ENCODE peak calls at places on chromosomes 3 and 15, in seven cellular contexts. One of them, this sample, is unnamed.
A peak's percentile ranks its signal among the peaks of the same experiment; 100 is the strongest.

GRCh38 chr3:44080507-44080906 is 161.2 kb upstream of the TOPAZ1 start:
- DNase-seq in iPS-NIHi11: no peak
- DNase-seq in NCI-H1092 treated with DMSO at 0.1 percent for 48 hours: no peak
- DNase-seq in stimulated activated CD8-positive, alpha-beta memory T cell treated with anti-CD3 and anti-CD28 coated beads, Interleukin-12 subunit alpha, Interleukin-12 subunit beta, amount 100 ng/mL, for 4 hours: no peak
- DNase-seq in stimulated activated naive CD8-positive, alpha-beta T cell treated with anti-CD3 and anti-CD28 coated beads, Interleukin-15, Interleukin-2, amounts not matched to agents 100 U/mL and 50 U/mL, for 24 hours: no peak
- DNase-seq in NCI-H446: no peak
- DNase-seq in B cell: no peak
- DNase-seq in this sample: no peak

GRCh38 chr15:74178326-74179100 is 5.0 kb downstream of the ISLR start:
- DNase-seq in iPS-NIHi11: no peak
- DNase-seq in NCI-H1092 treated with DMSO at 0.1 percent for 48 hours: no peak
- DNase-seq in stimulated activated CD8-positive, alpha-beta memory T cell treated with anti-CD3 and anti-CD28 coated beads, Interleukin-12 subunit alpha, Interleukin-12 subunit beta, amount 100 ng/mL, for 4 hours: no peak
- DNase-seq in stimulated activated naive CD8-positive, alpha-beta T cell treated with anti-CD3 and anti-CD28 coated beads, Interleukin-15, Interleukin-2, amounts not matched to agents 100 U/mL and 50 U/mL, for 24 hours: no peak
- DNase-seq in NCI-H446: no peak
- DNase-seq in B cell: no peak
- DNase-seq in this sample: no peak

GRCh38 chr3:10205461-10206165 is 40.9 kb downstream of the IRAK2 start:
- DNase-seq in iPS-NIHi11: no peak
- DNase-seq in NCI-H1092 treated with DMSO at 0.1 percent for 48 hours: no peak
- DNase-seq in stimulated activated CD8-positive, alpha-beta memory T cell treated with anti-CD3 and anti-CD28 coated beads, Interleukin-12 subunit alpha, Interleukin-12 subunit beta, amount 100 ng/mL, for 4 hours: no peak
- DNase-seq in stimulated activated naive CD8-positive, alpha-beta T cell treated with anti-CD3 and anti-CD28 coated beads, Interleukin-15, Interleukin-2, amounts not matched to agents 100 U/mL and 50 U/mL, for 24 hours: no peak
- DNase-seq in NCI-H446: no peak
- DNase-seq in B cell: no peak
- DNase-seq in this sample: no peak

GRCh38 chr3:87052499-87053260 is 61.7 kb upstream of the VGLL3 start:
- DNase-seq in iPS-NIHi11: no peak
- DNase-seq in NCI-H1092 treated with DMSO at 0.1 percent for 48 hours: no peak
- DNase-seq in stimulated activated CD8-positive, alpha-beta memory T cell treated with anti-CD3 and anti-CD28 coated beads, Interleukin-12 subunit alpha, Interleukin-12 subunit beta, amount 100 ng/mL, for 4 hours: no peak
- DNase-seq in stimulated activated naive CD8-positive, alpha-beta T cell treated with anti-CD3 and anti-CD28 coated beads, Interleukin-15, Interleukin-2, amounts not matched to agents 100 U/mL and 50 U/mL, for 24 hours: no peak
- DNase-seq in NCI-H446: no peak
- DNase-seq in B cell: no peak
- DNase-seq in this sample: no peak

GRCh38 chr15:65638681-65639089 is 16.9 kb downstream of the SLC24A1 start:
- DNase-seq in iPS-NIHi11: peak; percentile 86
- DNase-seq in NCI-H1092 treated with DMSO at 0.1 percent for 48 hours: peak; percentile 73
- DNase-seq in stimulated activated CD8-positive, alpha-beta memory T cell treated with anti-CD3 and anti-CD28 coated beads, Interleukin-12 subunit alpha, Interleukin-12 subunit beta, amount 100 ng/mL, for 4 hours: no peak
- DNase-seq in stimulated activated naive CD8-positive, alpha-beta T cell treated with anti-CD3 and anti-CD28 coated beads, Interleukin-15, Interleukin-2, amounts not matched to agents 100 U/mL and 50 U/mL, for 24 hours: peak; percentile 15
- DNase-seq in NCI-H446: peak; percentile 72
- DNase-seq in B cell: no peak
- DNase-seq in this sample: peak; percentile 89

GRCh38 chr3:183907911-183908331 is 23.2 kb upstream of the PARL start:
- DNase-seq in iPS-NIHi11: no peak
- DNase-seq in NCI-H1092 treated with DMSO at 0.1 percent for 48 hours: no peak
- DNase-seq in stimulated activated CD8-positive, alpha-beta memory T cell treated with anti-CD3 and anti-CD28 coated beads, Interleukin-12 subunit alpha, Interleukin-12 subunit beta, amount 100 ng/mL, for 4 hours: no peak
- DNase-seq in stimulated activated naive CD8-positive, alpha-beta T cell treated with anti-CD3 and anti-CD28 coated beads, Interleukin-15, Interleukin-2, amounts not matched to agents 100 U/mL and 50 U/mL, for 24 hours: no peak
- DNase-seq in NCI-H446: no peak
- DNase-seq in B cell: no peak
- DNase-seq in this sample: no peak

GRCh38 chr3:49093853-49094767 is at the start of gene QRICH1:
- DNase-seq in iPS-NIHi11: peak; percentile 90
- DNase-seq in NCI-H1092 treated with DMSO at 0.1 percent for 48 hours: peak; percentile 94
- DNase-seq in stimulated activated CD8-positive, alpha-beta memory T cell treated with anti-CD3 and anti-CD28 coated beads, Interleukin-12 subunit alpha, Interleukin-12 subunit beta, amount 100 ng/mL, for 4 hours: peak; percentile 90
- DNase-seq in stimulated activated naive CD8-positive, alpha-beta T cell treated with anti-CD3 and anti-CD28 coated beads, Interleukin-15, Interleukin-2, amounts not matched to agents 100 U/mL and 50 U/mL, for 24 hours: peak; percentile 95
- DNase-seq in NCI-H446: peak; percentile 97
- DNase-seq in B cell: peak; percentile 97
- DNase-seq in this sample: peak; percentile 99

GRCh38 chr15:52424856-52425431 is 103.7 kb downstream of the MYO5A start:
- DNase-seq in iPS-NIHi11: no peak
- DNase-seq in NCI-H1092 treated with DMSO at 0.1 percent for 48 hours: no peak
- DNase-seq in stimulated activated CD8-positive, alpha-beta memory T cell treated with anti-CD3 and anti-CD28 coated beads, Interleukin-12 subunit alpha, Interleukin-12 subunit beta, amount 100 ng/mL, for 4 hours: no peak
- DNase-seq in stimulated activated naive CD8-positive, alpha-beta T cell treated with anti-CD3 and anti-CD28 coated beads, Interleukin-15, Interleukin-2, amounts not matched to agents 100 U/mL and 50 U/mL, for 24 hours: no peak
- DNase-seq in NCI-H446: no peak
- DNase-seq in B cell: no peak
- DNase-seq in this sample: no peak

GRCh38 chr15:42131826-42132806 is 24.3 kb downstream of the PLA2G4F start:
- DNase-seq in iPS-NIHi11: no peak
- DNase-seq in NCI-H1092 treated with DMSO at 0.1 percent for 48 hours: peak; percentile 64
- DNase-seq in stimulated activated CD8-positive, alpha-beta memory T cell treated with anti-CD3 and anti-CD28 coated beads, Interleukin-12 subunit alpha, Interleukin-12 subunit beta, amount 100 ng/mL, for 4 hours: no peak
- DNase-seq in stimulated activated naive CD8-positive, alpha-beta T cell treated with anti-CD3 and anti-CD28 coated beads, Interleukin-15, Interleukin-2, amounts not matched to agents 100 U/mL and 50 U/mL, for 24 hours: no peak
- DNase-seq in NCI-H446: peak; percentile 12
- DNase-seq in B cell: no peak
- DNase-seq in this sample: no peak

GRCh38 chr15:71396536-71397125 is 281.4 kb downstream of the THSD4 start:
- DNase-seq in iPS-NIHi11: no peak
- DNase-seq in NCI-H1092 treated with DMSO at 0.1 percent for 48 hours: no peak
- DNase-seq in stimulated activated CD8-positive, alpha-beta memory T cell treated with anti-CD3 and anti-CD28 coated beads, Interleukin-12 subunit alpha, Interleukin-12 subunit beta, amount 100 ng/mL, for 4 hours: no peak
- DNase-seq in stimulated activated naive CD8-positive, alpha-beta T cell treated with anti-CD3 and anti-CD28 coated beads, Interleukin-15, Interleukin-2, amounts not matched to agents 100 U/mL and 50 U/mL, for 24 hours: no peak
- DNase-seq in NCI-H446: no peak
- DNase-seq in B cell: no peak
- DNase-seq in this sample: no peak

GRCh38 chr3:29447946-29448632 is 167.2 kb downstream of the RBMS3 start:
- DNase-seq in iPS-NIHi11: no peak
- DNase-seq in NCI-H1092 treated with DMSO at 0.1 percent for 48 hours: no peak
- DNase-seq in stimulated activated CD8-positive, alpha-beta memory T cell treated with anti-CD3 and anti-CD28 coated beads, Interleukin-12 subunit alpha, Interleukin-12 subunit beta, amount 100 ng/mL, for 4 hours: no peak
- DNase-seq in stimulated activated naive CD8-positive, alpha-beta T cell treated with anti-CD3 and anti-CD28 coated beads, Interleukin-15, Interleukin-2, amounts not matched to agents 100 U/mL and 50 U/mL, for 24 hours: no peak
- DNase-seq in NCI-H446: no peak
- DNase-seq in B cell: no peak
- DNase-seq in this sample: no peak

GRCh38 chr3:167032267-167032876 is 347.7 kb downstream of the ZBBX start:
- DNase-seq in iPS-NIHi11: peak; percentile 43
- DNase-seq in NCI-H1092 treated with DMSO at 0.1 percent for 48 hours: peak; percentile 26
- DNase-seq in stimulated activated CD8-positive, alpha-beta memory T cell treated with anti-CD3 and anti-CD28 coated beads, Interleukin-12 subunit alpha, Interleukin-12 subunit beta, amount 100 ng/mL, for 4 hours: no peak
- DNase-seq in stimulated activated naive CD8-positive, alpha-beta T cell treated with anti-CD3 and anti-CD28 coated beads, Interleukin-15, Interleukin-2, amounts not matched to agents 100 U/mL and 50 U/mL, for 24 hours: no peak
- DNase-seq in NCI-H446: peak; percentile 85
- DNase-seq in B cell: no peak
- DNase-seq in this sample: peak; percentile 78

GRCh38 chr3:142022381-142022780 is 127.0 kb downstream of the TFDP2 start:
- DNase-seq in iPS-NIHi11: no peak
- DNase-seq in NCI-H1092 treated with DMSO at 0.1 percent for 48 hours: no peak
- DNase-seq in stimulated activated CD8-positive, alpha-beta memory T cell treated with anti-CD3 and anti-CD28 coated beads, Interleukin-12 subunit alpha, Interleukin-12 subunit beta, amount 100 ng/mL, for 4 hours: no peak
- DNase-seq in stimulated activated naive CD8-positive, alpha-beta T cell treated with anti-CD3 and anti-CD28 coated beads, Interleukin-15, Interleukin-2, amounts not matched to agents 100 U/mL and 50 U/mL, for 24 hours: no peak
- DNase-seq in NCI-H446: peak; percentile 69
- DNase-seq in B cell: no peak
- DNase-seq in this sample: no peak

GRCh38 chr15:79474252-79474651 is 42.1 kb downstream of the MINAR1 start:
- DNase-seq in iPS-NIHi11: no peak
- DNase-seq in NCI-H1092 treated with DMSO at 0.1 percent for 48 hours: no peak
- DNase-seq in stimulated activated CD8-positive, alpha-beta memory T cell treated with anti-CD3 and anti-CD28 coated beads, Interleukin-12 subunit alpha, Interleukin-12 subunit beta, amount 100 ng/mL, for 4 hours: no peak
- DNase-seq in stimulated activated naive CD8-positive, alpha-beta T cell treated with anti-CD3 and anti-CD28 coated beads, Interleukin-15, Interleukin-2, amounts not matched to agents 100 U/mL and 50 U/mL, for 24 hours: no peak
- DNase-seq in NCI-H446: no peak
- DNase-seq in B cell: no peak
- DNase-seq in this sample: no peak

GRCh38 chr3:15453501-15453900 is 26.1 kb downstream of the EAF1 start:
- DNase-seq in iPS-NIHi11: no peak
- DNase-seq in NCI-H1092 treated with DMSO at 0.1 percent for 48 hours: no peak
- DNase-seq in stimulated activated CD8-positive, alpha-beta memory T cell treated with anti-CD3 and anti-CD28 coated beads, Interleukin-12 subunit alpha, Interleukin-12 subunit beta, amount 100 ng/mL, for 4 hours: no peak
- DNase-seq in stimulated activated naive CD8-positive, alpha-beta T cell treated with anti-CD3 and anti-CD28 coated beads, Interleukin-15, Interleukin-2, amounts not matched to agents 100 U/mL and 50 U/mL, for 24 hours: no peak
- DNase-seq in NCI-H446: no peak
- DNase-seq in B cell: no peak
- DNase-seq in this sample: no peak

GRCh38 chr3:129758921-129759320 is 134.6 kb downstream of the TMCC1 start:
- DNase-seq in iPS-NIHi11: no peak
- DNase-seq in NCI-H1092 treated with DMSO at 0.1 percent for 48 hours: no peak
- DNase-seq in stimulated activated CD8-positive, alpha-beta memory T cell treated with anti-CD3 and anti-CD28 coated beads, Interleukin-12 subunit alpha, Interleukin-12 subunit beta, amount 100 ng/mL, for 4 hours: no peak
- DNase-seq in stimulated activated naive CD8-positive, alpha-beta T cell treated with anti-CD3 and anti-CD28 coated beads, Interleukin-15, Interleukin-2, amounts not matched to agents 100 U/mL and 50 U/mL, for 24 hours: no peak
- DNase-seq in NCI-H446: no peak
- DNase-seq in B cell: no peak
- DNase-seq in this sample: no peak

GRCh38 chr3:150968341-150968740 is 4.2 kb downstream of the CLRN1 start:
- DNase-seq in iPS-NIHi11: no peak
- DNase-seq in NCI-H1092 treated with DMSO at 0.1 percent for 48 hours: no peak
- DNase-seq in stimulated activated CD8-positive, alpha-beta memory T cell treated with anti-CD3 and anti-CD28 coated beads, Interleukin-12 subunit alpha, Interleukin-12 subunit beta, amount 100 ng/mL, for 4 hours: no peak
- DNase-seq in stimulated activated naive CD8-positive, alpha-beta T cell treated with anti-CD3 and anti-CD28 coated beads, Interleukin-15, Interleukin-2, amounts not matched to agents 100 U/mL and 50 U/mL, for 24 hours: no peak
- DNase-seq in NCI-H446: no peak
- DNase-seq in B cell: no peak
- DNase-seq in this sample: no peak

GRCh38 chr3:115550285-115550741 is 73.0 kb upstream of the GAP43 start:
- DNase-seq in iPS-NIHi11: no peak
- DNase-seq in NCI-H1092 treated with DMSO at 0.1 percent for 48 hours: no peak
- DNase-seq in stimulated activated CD8-positive, alpha-beta memory T cell treated with anti-CD3 and anti-CD28 coated beads, Interleukin-12 subunit alpha, Interleukin-12 subunit beta, amount 100 ng/mL, for 4 hours: no peak
- DNase-seq in stimulated activated naive CD8-positive, alpha-beta T cell treated with anti-CD3 and anti-CD28 coated beads, Interleukin-15, Interleukin-2, amounts not matched to agents 100 U/mL and 50 U/mL, for 24 hours: no peak
- DNase-seq in NCI-H446: no peak
- DNase-seq in B cell: no peak
- DNase-seq in this sample: no peak

This sample was measured in Karpas-422.